ENCODE peak calls at places on chromosomes 16 and 17, in four cellular contexts. S, X, F and T are unnamed samples.

GRCh38 chr17:74393323-74393942 is 26.1 kb downstream of the GPR142 start:
- DNase-seq in X (peak), S (no peak), F (no peak), T (peak)

GRCh38 chr17:7114875-7115614 is 423 bp upstream of the ASGR2 start:
- DNase-seq in F (no peak), S (no peak), X (peak), T (no peak)

GRCh38 chr17:74151551-74152315 is 51.7 kb upstream of the RPL38 start:
- DNase-seq in S (no peak), X (no peak), F (no peak), T (no peak)

GRCh38 chr17:16820979-16821543 is 131.0 kb downstream of the CCDC144A start:
- DNase-seq in S (no peak), X (no peak), F (no peak), T (no peak)

GRCh38 chr16:85381738-85382592 is 231.2 kb upstream of the GSE1 start:
- DNase-seq in X (peak), S (no peak), F (no peak), T (no peak)

GRCh38 chr16:10126686-10127085 is 55.5 kb downstream of the GRIN2A start:
- DNase-seq in F (no peak), X (no peak), S (peak), T (no peak)

GRCh38 chr17:75344664-75345063 is 55.4 kb upstream of the SLC25A19 start:
- DNase-seq in F (no peak), X (no peak), S (no peak), T (no peak)

GRCh38 chr16:68090109-68090508 is 4.9 kb downstream of the NFATC3 start:
- DNase-seq in S (no peak), X (no peak), F (no peak), T (no peak)

GRCh38 chr17:35907266-35907637 is 23.3 kb downstream of the RDM1 start:
- DNase-seq in S (no peak), F (no peak), X (no peak), T (no peak)

GRCh38 chr17:57424777-57425188 is 168.5 kb downstream of the MSI2 start:
- DNase-seq in F (no peak), S (peak), X (peak), T (no peak)

GRCh38 chr16:15450624-15451023 is 16.2 kb downstream of the BMERB1 start:
- DNase-seq in X (no peak), F (no peak), S (no peak), T (no peak)

GRCh38 chr16:50861926-50862325 is 120.0 kb downstream of the CYLD start:
- DNase-seq in F (no peak), X (peak), S (peak), T (no peak)

GRCh38 chr17:81582341-81582740 is 30.2 kb upstream of the FAAP100 start:
- DNase-seq in X (no peak), F (no peak), S (peak), T (no peak)

GRCh38 chr17:22268214-22268911 is 576.0 kb downstream of the KCNJ18 start:
- DNase-seq in F (no peak), S (no peak), X (no peak), T (peak)

GRCh38 chr17:56026894-56027293 is 126.4 kb upstream of the ANKFN1 start:
- DNase-seq in S (no peak), F (no peak), X (no peak), T (no peak)

GRCh38 chr16:21986692-21987246 is 14.1 kb downstream of the PDZD9 start:
- DNase-seq in S (no peak), F (no peak), X (no peak), T (no peak)

GRCh38 chr17:40791808-40792436 is 7.8 kb downstream of the KRT28 start:
- DNase-seq in F (no peak), X (peak), S (peak), T (no peak)

GRCh38 chr16:1470543-1471251 is 4.1 kb downstream of the CLCN7 start:
- DNase-seq in S (peak), F (no peak), X (peak), T (no peak)

GRCh38 chr16:60329110-60329509 is 1595.0 kb upstream of the GOT2 start:
- DNase-seq in X (no peak), F (no peak), S (no peak), T (no peak)

GRCh38 chr17:34556384-34556783 is 23.0 kb upstream of the TMEM132E start:
- DNase-seq in S (peak), F (no peak), X (peak), T (no peak)

GRCh38 chr17:12719948-12720347 is 54.3 kb downstream of the MYOCD start:
- DNase-seq in F (no peak), X (no peak), S (no peak), T (no peak)

GRCh38 chr16:592518-593306 is 2.8 kb downstream of the RAB40C start:
- DNase-seq in X (peak), F (no peak), S (no peak), T (peak)

GRCh38 chr17:62800580-62800979 is 7.5 kb downstream of the MARCHF10 start:
- DNase-seq in S (no peak), F (no peak), X (no peak), T (no peak)

GRCh38 chr16:27429981-27430441 is 28.0 kb downstream of the IL21R start:
- DNase-seq in F (no peak), S (no peak), X (peak), T (no peak)

GRCh38 chr17:74922694-74923537 is at the start of gene USH1G:
- DNase-seq in S (peak), F (peak), X (peak), T (no peak)

GRCh38 chr16:28991687-28992086 is 6.8 kb downstream of the LAT start:
- DNase-seq in X (no peak), F (no peak), S (no peak), T (no peak)

GRCh38 chr17:42850964-42851363 is at the start of gene AOC3:
- DNase-seq in F (peak), S (no peak), X (peak), T (no peak)

GRCh38 chr16:67278773-67279295 is 498 bp upstream of the PLEKHG4 start:
- DNase-seq in F (peak), X (no peak), S (no peak), T (no peak)

GRCh38 chr17:21124096-21124495 is 2.7 kb upstream of the DHRS7B start:
- DNase-seq in S (no peak), F (no peak), X (no peak), T (no peak)

GRCh38 chr17:35170968-35171771 is 23.0 kb downstream of the SLC35G3 start:
- DNase-seq in X (peak), F (no peak), S (peak), T (no peak)

GRCh38 chr17:17742688-17743390 is 61.6 kb downstream of the RAI1 start:
- DNase-seq in S (no peak), F (no peak), X (no peak), T (no peak)

GRCh38 chr17:78985395-78985794 is 5.7 kb upstream of the LGALS3BP start:
- DNase-seq in X (no peak), F (no peak), S (no peak), T (no peak)

GRCh38 chr17:81329927-81330883 is 35.1 kb upstream of the SLC38A10 start:
- DNase-seq in S (no peak), X (no peak), F (no peak), T (no peak)

GRCh38 chr16:77944631-77945030 is 77.7 kb upstream of the CLEC3A start:
- DNase-seq in X (no peak), F (no peak), S (no peak), T (no peak)